ENCODE peak calls at places on chromosomes 13 and 19, in six cellular contexts. One of them, this sample, is unnamed.

GRCh38 chr13:106701810-106702341 is 133.9 kb upstream of the ARGLU1 start:
- DNase-seq in mucosa of descending colon: no peak
- DNase-seq in CD4-positive, alpha-beta T cell: no peak
- DNase-seq in transverse colon: no peak
- DNase-seq in dorsolateral prefrontal cortex: no peak
- DNase-seq in endothelial cell: no peak
- DNase-seq in this sample: no peak

GRCh38 chr19:7213628-7214328 is 80.4 kb downstream of the INSR start:
- DNase-seq in endothelial cell: no peak
- DNase-seq in transverse colon: no peak
- DNase-seq in CD4-positive, alpha-beta T cell: no peak
- DNase-seq in dorsolateral prefrontal cortex: no peak
- DNase-seq in mucosa of descending colon: no peak
- DNase-seq in this sample: no peak

GRCh38 chr13:45121421-45121820 is 1.1 kb downstream of the GTF2F2 start:
- DNase-seq in dorsolateral prefrontal cortex: no peak
- DNase-seq in transverse colon: no peak
- DNase-seq in mucosa of descending colon: no peak
- DNase-seq in endothelial cell: no peak
- DNase-seq in CD4-positive, alpha-beta T cell: no peak
- DNase-seq in this sample: peak; percentile 14

GRCh38 chr19:43470288-43470687 is 4.9 kb upstream of the LYPD3 start:
- DNase-seq in dorsolateral prefrontal cortex: no peak
- DNase-seq in transverse colon: no peak
- DNase-seq in mucosa of descending colon: no peak
- DNase-seq in CD4-positive, alpha-beta T cell: peak; percentile 43
- DNase-seq in endothelial cell: no peak
- DNase-seq in this sample: no peak

GRCh38 chr19:6475321-6476108 is 6.1 kb downstream of the DENND1C start:
- DNase-seq in CD4-positive, alpha-beta T cell: no peak
- DNase-seq in mucosa of descending colon: peak; percentile 65
- DNase-seq in dorsolateral prefrontal cortex: no peak
- DNase-seq in endothelial cell: no peak
- DNase-seq in transverse colon: no peak
- DNase-seq in this sample: no peak

GRCh38 chr19:19652482-19653295 is 9.2 kb upstream of the GMIP start:
- DNase-seq in endothelial cell: no peak
- DNase-seq in dorsolateral prefrontal cortex: no peak
- DNase-seq in transverse colon: no peak
- DNase-seq in mucosa of descending colon: no peak
- DNase-seq in CD4-positive, alpha-beta T cell: no peak
- DNase-seq in this sample: no peak

GRCh38 chr13:86080340-86080995 is 281.2 kb upstream of the SLITRK6 start:
- DNase-seq in mucosa of descending colon: no peak
- DNase-seq in endothelial cell: no peak
- DNase-seq in transverse colon: no peak
- DNase-seq in CD4-positive, alpha-beta T cell: no peak
- DNase-seq in dorsolateral prefrontal cortex: no peak
- DNase-seq in this sample: no peak

GRCh38 chr13:81770868-81771505 is 1430.1 kb upstream of the SPRY2 start:
- DNase-seq in mucosa of descending colon: no peak
- DNase-seq in dorsolateral prefrontal cortex: no peak
- DNase-seq in transverse colon: no peak
- DNase-seq in endothelial cell: no peak
- DNase-seq in CD4-positive, alpha-beta T cell: no peak
- DNase-seq in this sample: no peak

GRCh38 chr19:5534787-5535586 is 32.8 kb downstream of the TINCR start:
- DNase-seq in transverse colon: no peak
- DNase-seq in endothelial cell: peak; percentile 41
- DNase-seq in dorsolateral prefrontal cortex: no peak
- DNase-seq in CD4-positive, alpha-beta T cell: no peak
- DNase-seq in mucosa of descending colon: no peak
- DNase-seq in this sample: no peak

GRCh38 chr13:69935043-69935442 is 172.6 kb upstream of the ATXN8OS start:
- DNase-seq in transverse colon: no peak
- DNase-seq in endothelial cell: no peak
- DNase-seq in dorsolateral prefrontal cortex: no peak
- DNase-seq in CD4-positive, alpha-beta T cell: no peak
- DNase-seq in mucosa of descending colon: no peak
- DNase-seq in this sample: no peak

GRCh38 chr19:17765069-17765618 is 13.9 kb downstream of the FCHO1 start:
- DNase-seq in endothelial cell: no peak
- DNase-seq in mucosa of descending colon: peak; percentile 85
- DNase-seq in transverse colon: peak; percentile 86
- DNase-seq in dorsolateral prefrontal cortex: no peak
- DNase-seq in CD4-positive, alpha-beta T cell: no peak
- DNase-seq in this sample: no peak

GRCh38 chr19:7912144-7912696 is 2.4 kb upstream of the TGFBR3L start:
- DNase-seq in endothelial cell: no peak
- DNase-seq in mucosa of descending colon: peak; percentile 31
- DNase-seq in transverse colon: no peak
- DNase-seq in CD4-positive, alpha-beta T cell: no peak
- DNase-seq in dorsolateral prefrontal cortex: no peak
- DNase-seq in this sample: no peak

GRCh38 chr19:45470147-45471081 is 2.6 kb downstream of the FOSB start:
- DNase-seq in dorsolateral prefrontal cortex: no peak
- DNase-seq in mucosa of descending colon: peak; percentile 60
- DNase-seq in endothelial cell: no peak
- DNase-seq in transverse colon: peak; percentile 41
- DNase-seq in CD4-positive, alpha-beta T cell: peak; percentile 17
- DNase-seq in this sample: no peak

GRCh38 chr13:87123987-87124784 is 547.0 kb upstream of the SLITRK5 start:
- DNase-seq in endothelial cell: no peak
- DNase-seq in CD4-positive, alpha-beta T cell: no peak
- DNase-seq in transverse colon: no peak
- DNase-seq in dorsolateral prefrontal cortex: no peak
- DNase-seq in mucosa of descending colon: no peak
- DNase-seq in this sample: no peak

GRCh38 chr13:114124921-114125320 is 7.5 kb downstream of the RASA3 start:
- DNase-seq in dorsolateral prefrontal cortex: no peak
- DNase-seq in mucosa of descending colon: no peak
- DNase-seq in transverse colon: no peak
- DNase-seq in CD4-positive, alpha-beta T cell: peak; percentile 56
- DNase-seq in endothelial cell: no peak
- DNase-seq in this sample: peak; percentile 83

GRCh38 chr13:21395953-21396352 is 63.1 kb downstream of the ZDHHC20 start:
- DNase-seq in dorsolateral prefrontal cortex: no peak
- DNase-seq in transverse colon: no peak
- DNase-seq in endothelial cell: no peak
- DNase-seq in mucosa of descending colon: no peak
- DNase-seq in CD4-positive, alpha-beta T cell: no peak
- DNase-seq in this sample: no peak

GRCh38 chr19:10639836-10640235 is 14.3 kb upstream of the ILF3 start:
- DNase-seq in mucosa of descending colon: no peak
- DNase-seq in endothelial cell: no peak
- DNase-seq in dorsolateral prefrontal cortex: no peak
- DNase-seq in transverse colon: no peak
- DNase-seq in CD4-positive, alpha-beta T cell: no peak
- DNase-seq in this sample: peak; percentile 85

GRCh38 chr19:29663861-29664752 is 1.2 kb upstream of the PLEKHF1 start:
- DNase-seq in dorsolateral prefrontal cortex: no peak
- DNase-seq in mucosa of descending colon: no peak
- DNase-seq in CD4-positive, alpha-beta T cell: no peak
- DNase-seq in endothelial cell: no peak
- DNase-seq in transverse colon: no peak
- DNase-seq in this sample: no peak

GRCh38 chr19:35307990-35308389 is 16.0 kb downstream of the MAG start:
- DNase-seq in CD4-positive, alpha-beta T cell: no peak
- DNase-seq in mucosa of descending colon: no peak
- DNase-seq in dorsolateral prefrontal cortex: no peak
- DNase-seq in endothelial cell: no peak
- DNase-seq in transverse colon: no peak
- DNase-seq in this sample: no peak

GRCh38 chr19:35309481-35310279 is 17.7 kb downstream of the MAG start:
- DNase-seq in dorsolateral prefrontal cortex: no peak
- DNase-seq in mucosa of descending colon: no peak
- DNase-seq in transverse colon: no peak
- DNase-seq in endothelial cell: no peak
- DNase-seq in CD4-positive, alpha-beta T cell: no peak
- DNase-seq in this sample: no peak

GRCh38 chr19:35304036-35304435 is 12.1 kb downstream of the MAG start:
- DNase-seq in endothelial cell: no peak
- DNase-seq in mucosa of descending colon: no peak
- DNase-seq in dorsolateral prefrontal cortex: no peak
- DNase-seq in CD4-positive, alpha-beta T cell: no peak
- DNase-seq in transverse colon: no peak
- DNase-seq in this sample: no peak

GRCh38 chr19:35305181-35305580 is 13.2 kb downstream of the MAG start:
- DNase-seq in CD4-positive, alpha-beta T cell: no peak
- DNase-seq in transverse colon: no peak
- DNase-seq in dorsolateral prefrontal cortex: no peak
- DNase-seq in mucosa of descending colon: no peak
- DNase-seq in endothelial cell: no peak
- DNase-seq in this sample: no peak

DNA sequence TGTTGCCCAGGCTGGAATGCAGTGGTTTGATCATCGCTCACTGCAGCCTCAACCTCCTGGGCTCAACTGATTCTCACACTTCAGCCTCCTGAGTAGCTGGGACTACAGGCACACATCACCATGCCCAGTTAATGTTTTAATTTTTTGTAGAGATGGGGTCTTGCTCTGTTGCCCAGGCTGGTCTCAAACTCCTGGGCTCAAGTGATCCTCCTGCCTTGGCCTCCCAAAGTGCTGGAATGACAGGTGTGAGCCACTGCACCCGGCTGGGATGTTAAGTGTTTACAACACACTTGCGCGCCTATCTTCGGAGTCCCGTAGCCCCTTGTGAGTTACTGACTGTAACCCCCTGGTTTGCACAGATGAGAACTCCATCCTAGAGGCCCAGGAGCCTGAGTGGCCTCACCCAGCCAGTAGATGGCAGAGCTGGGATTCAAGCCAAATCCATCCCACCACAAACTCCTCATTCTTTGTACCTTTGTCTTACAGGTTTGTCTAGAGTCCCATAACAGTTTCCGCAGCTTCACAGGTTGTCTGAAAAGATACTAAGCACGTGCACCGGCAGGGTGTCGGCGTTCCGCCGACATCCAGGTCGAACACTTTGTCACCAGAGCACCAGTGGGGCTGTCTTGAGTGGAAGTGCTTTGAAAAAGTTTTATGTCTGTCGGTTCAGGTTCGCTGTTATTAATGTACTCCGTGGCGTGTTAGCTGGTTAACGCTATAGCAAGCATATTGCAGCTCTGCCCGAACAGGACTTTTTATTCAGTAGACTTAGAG is 14.7 kb downstream of the MAG start:
- DNase-seq in CD4-positive, alpha-beta T cell: no peak
- DNase-seq in endothelial cell: peak; percentile 37
- DNase-seq in dorsolateral prefrontal cortex: no peak
- DNase-seq in mucosa of descending colon: no peak
- DNase-seq in transverse colon: no peak
- DNase-seq in this sample: peak; percentile 64
- TF ChIP-seq CTCF in CD4-positive, alpha-beta T cell: no peak
- TF ChIP-seq CTCF in endothelial cell: no peak
- TF ChIP-seq CTCF in dorsolateral prefrontal cortex: peak; percentile 21
- TF ChIP-seq CTCF in mucosa of descending colon: no peak
- TF ChIP-seq CTCF in transverse colon: no peak
- TF ChIP-seq CTCF in this sample: peak; percentile 49

DNA sequence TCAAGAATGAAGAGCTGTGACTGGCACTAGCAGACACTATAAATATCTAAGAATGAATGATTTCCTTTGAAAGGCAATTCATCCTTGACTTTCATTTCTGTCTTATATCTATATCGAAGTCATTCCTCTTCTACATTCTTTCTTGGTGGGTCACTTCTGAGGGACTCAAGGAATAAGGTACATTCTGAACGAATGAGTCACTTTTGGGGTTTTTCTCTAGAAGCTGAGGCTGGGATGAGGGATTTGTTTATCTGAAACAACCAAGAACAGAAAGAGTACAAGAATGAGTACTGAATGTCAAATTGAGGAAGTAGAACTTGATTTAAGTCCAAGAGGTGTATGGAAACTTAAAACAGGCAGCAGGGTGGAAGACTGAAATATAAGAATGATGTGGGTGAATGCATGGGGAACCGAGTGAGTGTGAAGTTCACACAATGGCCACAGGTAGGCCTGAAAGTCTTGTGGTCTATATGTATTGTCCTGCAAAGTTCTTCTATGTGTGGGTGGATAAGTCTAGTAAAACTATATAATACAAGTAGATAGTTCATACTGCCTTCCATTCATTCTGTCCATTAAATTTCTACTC is 343.9 kb downstream of the OXGR1 start:
- DNase-seq in mucosa of descending colon: no peak
- DNase-seq in endothelial cell: no peak
- DNase-seq in CD4-positive, alpha-beta T cell: no peak
- DNase-seq in transverse colon: no peak
- DNase-seq in dorsolateral prefrontal cortex: no peak
- DNase-seq in this sample: peak; percentile 1
- TF ChIP-seq CTCF in mucosa of descending colon: no peak
- TF ChIP-seq CTCF in endothelial cell: peak; percentile 17
- TF ChIP-seq CTCF in CD4-positive, alpha-beta T cell: no peak
- TF ChIP-seq CTCF in transverse colon: no peak
- TF ChIP-seq CTCF in dorsolateral prefrontal cortex: no peak
- TF ChIP-seq CTCF in this sample: no peak

DNA sequence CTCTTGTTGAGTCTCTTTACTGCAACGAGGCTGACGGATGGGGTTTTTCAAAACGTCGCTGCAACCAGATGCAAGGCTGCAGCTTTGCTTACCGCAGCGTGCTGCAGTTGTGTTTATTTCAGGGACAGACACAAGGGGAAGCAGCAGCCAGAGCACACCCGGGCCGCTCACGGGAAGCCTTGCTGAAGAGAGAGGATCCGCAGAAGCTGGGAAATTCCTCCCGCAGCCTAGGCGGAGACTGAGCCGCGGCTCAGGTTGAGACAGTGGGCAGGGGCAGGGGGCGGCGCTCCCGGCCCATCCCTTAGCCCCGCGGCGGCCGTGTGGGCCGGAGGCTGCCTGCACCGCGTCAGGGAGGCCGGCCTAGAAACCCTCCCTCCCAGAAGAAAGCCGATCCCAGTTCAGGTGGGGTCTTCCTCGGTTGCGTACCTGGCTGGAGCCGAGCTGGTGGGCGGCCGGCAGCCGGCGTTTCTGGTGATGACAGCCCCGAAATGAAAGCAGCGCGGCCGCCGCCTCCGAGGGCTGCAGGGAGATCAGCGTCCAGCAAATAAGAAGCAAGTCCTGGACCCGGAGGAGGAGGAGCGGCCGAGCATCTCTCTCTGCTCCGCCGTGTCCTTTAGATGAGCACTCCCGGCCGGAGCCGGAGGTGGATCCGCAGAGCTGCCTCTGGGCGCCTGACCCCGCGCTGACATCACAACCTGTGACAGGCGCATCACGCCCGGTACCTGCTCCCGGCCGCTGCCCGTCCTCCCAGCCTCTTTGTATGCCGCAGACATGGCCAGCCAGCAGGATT is at the start of gene FRY:
- DNase-seq in mucosa of descending colon: peak; percentile 78
- DNase-seq in endothelial cell: peak; percentile 53
- DNase-seq in transverse colon: peak; percentile 56
- DNase-seq in CD4-positive, alpha-beta T cell: peak; percentile 18
- DNase-seq in dorsolateral prefrontal cortex: peak; percentile 73
- DNase-seq in this sample: peak; percentile 74
- TF ChIP-seq CTCF in mucosa of descending colon: no peak
- TF ChIP-seq CTCF in endothelial cell: no peak
- TF ChIP-seq CTCF in transverse colon: no peak
- TF ChIP-seq CTCF in CD4-positive, alpha-beta T cell: peak; percentile 8
- TF ChIP-seq CTCF in dorsolateral prefrontal cortex: no peak
- TF ChIP-seq CTCF in this sample: no peak

DNA sequence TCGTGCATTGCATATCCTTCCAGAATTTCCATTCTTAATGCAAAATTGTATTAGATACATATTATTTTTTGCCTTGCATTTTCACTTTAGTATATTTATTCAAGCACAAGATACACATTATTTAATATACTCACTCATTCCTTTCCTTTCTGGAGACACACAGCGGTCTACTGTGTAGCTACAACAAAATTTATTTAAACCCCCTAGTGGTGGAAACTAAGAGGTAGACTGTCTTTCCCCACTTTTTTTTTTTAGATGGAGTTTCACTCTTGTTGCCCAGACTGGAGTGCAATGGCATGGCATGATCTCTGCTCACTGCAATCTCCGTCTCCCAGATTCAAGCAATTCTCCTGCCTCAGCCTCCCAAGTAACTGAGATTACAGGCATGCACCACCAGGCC is 2040.3 kb upstream of the PCDH20 start:
- DNase-seq in transverse colon: no peak
- DNase-seq in mucosa of descending colon: no peak
- DNase-seq in CD4-positive, alpha-beta T cell: no peak
- DNase-seq in endothelial cell: no peak
- DNase-seq in dorsolateral prefrontal cortex: no peak
- DNase-seq in this sample: no peak
- TF ChIP-seq CTCF in transverse colon: no peak
- TF ChIP-seq CTCF in mucosa of descending colon: no peak
- TF ChIP-seq CTCF in CD4-positive, alpha-beta T cell: no peak
- TF ChIP-seq CTCF in endothelial cell: peak; percentile 68
- TF ChIP-seq CTCF in dorsolateral prefrontal cortex: peak; percentile 29
- TF ChIP-seq CTCF in this sample: no peak